ENCODE peak calls at places on chromosomes 4 and X, in five cellular contexts. T, M, I, R and F are unnamed samples.

GRCh38 chrX:4764888-4765287 is 1051.4 kb upstream of the PRKX start:
- DNase-seq in T (no peak), M (no peak), I (no peak), R (no peak), F (no peak)

GRCh38 chr4:128241425-128241913 is 46.1 kb downstream of the PGRMC2 start:
- DNase-seq in T (peak), M (no peak), I (peak), R (peak), F (peak)

GRCh38 chrX:130778773-130779172 is 124.2 kb downstream of the ENOX2 start:
- DNase-seq in T (no peak), M (no peak), I (peak), R (no peak), F (no peak)

GRCh38 chr4:118032691-118033090 is 1.6 kb upstream of the NDST3 start:
- DNase-seq in T (no peak), M (no peak), I (peak), R (peak), F (peak)

GRCh38 chr4:184310881-184311709 is 93.4 kb upstream of the ENPP6 start:
- DNase-seq in T (peak), M (no peak), I (no peak), R (no peak), F (no peak)

GRCh38 chr4:128353791-128354190 is 66.2 kb upstream of the PGRMC2 start:
- DNase-seq in T (no peak), M (no peak), I (peak), R (no peak), F (no peak)

GRCh38 chrX:24483596-24483995 is 18.5 kb downstream of the PDK3 start:
- DNase-seq in T (no peak), M (no peak), I (no peak), R (no peak), F (no peak)

GRCh38 chrX:135688137-135688536 is 25.3 kb upstream of the CT45A1 start:
- DNase-seq in T (no peak), M (no peak), I (no peak), R (peak), F (no peak)

GRCh38 chr4:35730414-35730813 is 513.9 kb downstream of the ARAP2 start:
- DNase-seq in T (no peak), M (no peak), I (no peak), R (no peak), F (no peak)

GRCh38 chr4:117626664-117627063 is 407.6 kb upstream of the NDST3 start:
- DNase-seq in T (no peak), M (no peak), I (no peak), R (no peak), F (no peak)